ENCODE peak calls at places on chromosomes 4 and X, in eight cellular contexts. S is neural progenitor cell; U is progenitor cell of endocrine pancreas; A is endothelial cell; H is GM13977; N is coronary artery; L is esophagus squamous epithelium; T is CD4-positive, alpha-beta T cell. X is an unnamed sample.

GRCh38 chrX:40237745-40238178 is 140.0 kb upstream of the BCOR start:
- DNase-seq in H (no peak), T (no peak), U (no peak), S (peak), A (no peak), L (no peak), N (no peak), X (no peak)

GRCh38 chr4:3168029-3168428 is 80.9 kb upstream of the MSANTD1 start:
- DNase-seq in A (no peak), U (no peak), T (no peak), N (no peak), H (no peak), L (no peak), S (no peak), X (no peak)

GRCh38 chr4:105946771-105947170 is 51.5 kb downstream of the NPNT start:
- DNase-seq in U (no peak), H (no peak), L (no peak), A (no peak), S (no peak), T (no peak), N (no peak), X (no peak)

GRCh38 chr4:163550869-163551267 is 56.4 kb downstream of the TMA16 start:
- DNase-seq in H (no peak), N (no peak), U (no peak), T (no peak), A (no peak), S (no peak), L (no peak), X (no peak)

GRCh38 chr4:44791842-44792241 is 65.5 kb upstream of the GNPDA2 start:
- DNase-seq in A (no peak), L (no peak), S (no peak), N (no peak), H (no peak), U (no peak), T (no peak), X (no peak)

GRCh38 chr4:178066338-178066941 is 624.2 kb upstream of the AGA start:
- DNase-seq in H (no peak), A (no peak), N (no peak), U (no peak), L (no peak), S (no peak), T (no peak), X (no peak)

GRCh38 chrX:119272882-119273806 is 37.1 kb downstream of the PGRMC1 start:
- DNase-seq in A (peak), H (no peak), S (peak), N (no peak), U (no peak), T (peak), L (no peak), X (no peak)

GRCh38 chr4:102089850-102090621 is 255.2 kb downstream of the SLC39A8 start:
- DNase-seq in S (no peak), A (no peak), T (no peak), N (no peak), H (no peak), U (no peak), L (no peak), X (no peak)

GRCh38 chrX:139889760-139890159 is 43.1 kb downstream of the ATP11C start:
- DNase-seq in H (no peak), U (no peak), L (no peak), S (no peak), A (no peak), T (no peak), N (no peak), X (no peak)

GRCh38 chr4:115433501-115433900 is 320.1 kb upstream of the NDST4 start:
- DNase-seq in L (no peak), T (no peak), U (no peak), N (no peak), A (no peak), H (no peak), S (no peak), X (no peak)

GRCh38 chr4:37989398-37990260 is 29.4 kb downstream of the PTTG2 start:
- DNase-seq in N (no peak), L (no peak), H (no peak), S (no peak), A (no peak), U (no peak), T (no peak), X (no peak)

GRCh38 chr4:108512615-108513505 is 107.5 kb upstream of the RPL34 start:
- DNase-seq in N (no peak), A (peak), L (no peak), U (peak), T (peak), S (peak), H (no peak), X (peak)
- TF ChIP-seq CTCF in N (no peak), A (no peak), L (no peak), U (peak), T (peak), S (peak), H (peak), X (peak)

GRCh38 chr4:28444886-28445496 is 1584.3 kb downstream of the STIM2 start:
- DNase-seq in U (no peak), H (no peak), N (no peak), L (no peak), A (no peak), S (no peak), T (no peak), X (no peak)
- TF ChIP-seq CTCF in U (no peak), H (no peak), N (no peak), L (no peak), A (no peak), S (no peak), T (no peak), X (no peak)

GRCh38 chrX:147550217-147550616 is 361.5 kb upstream of the FMR1 start:
- DNase-seq in U (no peak), T (no peak), L (no peak), N (no peak), A (peak), H (no peak), S (peak), X (no peak)
- TF ChIP-seq CTCF in U (peak), T (no peak), L (no peak), N (no peak), A (peak), H (peak), S (peak), X (peak)

DNA sequence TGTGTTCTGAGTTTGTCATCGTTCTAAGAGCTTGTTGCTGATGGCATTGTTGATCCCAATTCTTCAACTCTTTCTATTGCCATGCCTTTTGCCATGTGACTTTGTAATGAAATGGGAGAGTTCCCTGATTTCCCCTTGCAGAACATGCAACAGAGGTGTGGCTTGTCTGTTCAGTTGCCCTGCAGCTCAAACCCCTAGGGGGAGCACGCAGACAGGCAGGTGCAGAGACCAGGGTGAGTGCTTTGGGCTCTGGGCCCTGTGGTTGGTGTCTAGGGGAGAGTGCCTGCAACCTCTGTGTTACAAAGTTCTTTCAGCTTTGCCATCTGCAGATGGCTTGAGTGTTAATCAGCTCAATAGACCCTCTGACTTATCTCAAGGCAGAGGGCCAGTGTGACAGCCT is 332.7 kb downstream of the MID1IP1 start:
- DNase-seq in T (no peak), N (no peak), U (no peak), H (no peak), S (no peak), L (no peak), A (peak), X (no peak)
- TF ChIP-seq CTCF in T (no peak), N (no peak), U (peak), H (peak), S (peak), L (no peak), A (no peak), X (no peak)

X was measured in type B pancreatic cell.